ENCODE peak calls at places on chromosomes 16 and 17, in eight cellular contexts. One of them, this sample, is unnamed.

GRCh38 chr17:9363440-9364350 is 211.9 kb downstream of the STX8 start:
- DNase-seq in activated CD4-positive, alpha-beta T cell treated with anti-CD3 and anti-CD28 coated beads for 1 hour: no peak
- DNase-seq in heart left ventricle: no peak
- DNase-seq in sigmoid colon: no peak
- DNase-seq in Right ventricle myocardium superior: no peak
- DNase-seq in NCI-H2081: no peak
- DNase-seq in posterior vena cava: no peak
- DNase-seq in fibroblast of the conjunctiva: no peak
- DNase-seq in this sample: no peak

GRCh38 chr16:96935-97381 is 18.9 kb downstream of the MPG start:
- DNase-seq in activated CD4-positive, alpha-beta T cell treated with anti-CD3 and anti-CD28 coated beads for 1 hour: peak
- DNase-seq in heart left ventricle: peak
- DNase-seq in sigmoid colon: peak
- DNase-seq in Right ventricle myocardium superior: peak
- DNase-seq in NCI-H2081: peak
- DNase-seq in posterior vena cava: peak
- DNase-seq in fibroblast of the conjunctiva: peak
- DNase-seq in this sample: peak

GRCh38 chr17:75625813-75626486 is 7.3 kb upstream of the SMIM5 start:
- DNase-seq in activated CD4-positive, alpha-beta T cell treated with anti-CD3 and anti-CD28 coated beads for 1 hour: no peak
- DNase-seq in heart left ventricle: no peak
- DNase-seq in sigmoid colon: no peak
- DNase-seq in Right ventricle myocardium superior: no peak
- DNase-seq in NCI-H2081: peak
- DNase-seq in posterior vena cava: no peak
- DNase-seq in fibroblast of the conjunctiva: no peak
- DNase-seq in this sample: peak

GRCh38 chr17:56752263-56752662 is 81.5 kb downstream of the C17orf67 start:
- DNase-seq in activated CD4-positive, alpha-beta T cell treated with anti-CD3 and anti-CD28 coated beads for 1 hour: no peak
- DNase-seq in heart left ventricle: no peak
- DNase-seq in sigmoid colon: no peak
- DNase-seq in Right ventricle myocardium superior: no peak
- DNase-seq in NCI-H2081: no peak
- DNase-seq in posterior vena cava: no peak
- DNase-seq in fibroblast of the conjunctiva: no peak
- DNase-seq in this sample: no peak

GRCh38 chr17:74645010-74645409 is 21.5 kb upstream of the CD300E start:
- DNase-seq in activated CD4-positive, alpha-beta T cell treated with anti-CD3 and anti-CD28 coated beads for 1 hour: no peak
- DNase-seq in heart left ventricle: no peak
- DNase-seq in sigmoid colon: no peak
- DNase-seq in Right ventricle myocardium superior: no peak
- DNase-seq in NCI-H2081: no peak
- DNase-seq in posterior vena cava: no peak
- DNase-seq in fibroblast of the conjunctiva: no peak
- DNase-seq in this sample: no peak

GRCh38 chr16:8655184-8655717 is 19.2 kb upstream of the ABAT start:
- DNase-seq in activated CD4-positive, alpha-beta T cell treated with anti-CD3 and anti-CD28 coated beads for 1 hour: no peak
- DNase-seq in heart left ventricle: no peak
- DNase-seq in sigmoid colon: no peak
- DNase-seq in Right ventricle myocardium superior: no peak
- DNase-seq in NCI-H2081: no peak
- DNase-seq in posterior vena cava: no peak
- DNase-seq in fibroblast of the conjunctiva: no peak
- DNase-seq in this sample: no peak

GRCh38 chr16:1046271-1046955 is 26.1 kb upstream of the SSTR5 start:
- DNase-seq in activated CD4-positive, alpha-beta T cell treated with anti-CD3 and anti-CD28 coated beads for 1 hour: no peak
- DNase-seq in heart left ventricle: no peak
- DNase-seq in sigmoid colon: no peak
- DNase-seq in Right ventricle myocardium superior: no peak
- DNase-seq in NCI-H2081: no peak
- DNase-seq in posterior vena cava: no peak
- DNase-seq in fibroblast of the conjunctiva: no peak
- DNase-seq in this sample: peak

GRCh38 chr17:43784628-43785101 is 4.4 kb downstream of the CFAP97D1 start:
- DNase-seq in activated CD4-positive, alpha-beta T cell treated with anti-CD3 and anti-CD28 coated beads for 1 hour: no peak
- DNase-seq in heart left ventricle: no peak
- DNase-seq in sigmoid colon: no peak
- DNase-seq in Right ventricle myocardium superior: no peak
- DNase-seq in NCI-H2081: no peak
- DNase-seq in posterior vena cava: no peak
- DNase-seq in fibroblast of the conjunctiva: no peak
- DNase-seq in this sample: no peak

GRCh38 chr16:54072237-54072636 is 214.3 kb downstream of the IRX3 start:
- DNase-seq in activated CD4-positive, alpha-beta T cell treated with anti-CD3 and anti-CD28 coated beads for 1 hour: no peak
- DNase-seq in heart left ventricle: no peak
- DNase-seq in sigmoid colon: no peak
- DNase-seq in Right ventricle myocardium superior: no peak
- DNase-seq in NCI-H2081: no peak
- DNase-seq in posterior vena cava: no peak
- DNase-seq in fibroblast of the conjunctiva: no peak
- DNase-seq in this sample: no peak

GRCh38 chr16:69195371-69196029 is 8.5 kb downstream of the SNTB2 start:
- DNase-seq in activated CD4-positive, alpha-beta T cell treated with anti-CD3 and anti-CD28 coated beads for 1 hour: no peak
- DNase-seq in heart left ventricle: no peak
- DNase-seq in sigmoid colon: no peak
- DNase-seq in Right ventricle myocardium superior: no peak
- DNase-seq in NCI-H2081: no peak
- DNase-seq in posterior vena cava: no peak
- DNase-seq in fibroblast of the conjunctiva: no peak
- DNase-seq in this sample: no peak

GRCh38 chr16:67120025-67120424 is 10.3 kb downstream of the PHAF1 start:
- DNase-seq in activated CD4-positive, alpha-beta T cell treated with anti-CD3 and anti-CD28 coated beads for 1 hour: no peak
- DNase-seq in heart left ventricle: no peak
- DNase-seq in sigmoid colon: peak
- DNase-seq in Right ventricle myocardium superior: no peak
- DNase-seq in NCI-H2081: no peak
- DNase-seq in posterior vena cava: no peak
- DNase-seq in fibroblast of the conjunctiva: no peak
- DNase-seq in this sample: no peak

GRCh38 chr16:49492090-49492801 is 118.6 kb downstream of the C16orf78 start:
- DNase-seq in activated CD4-positive, alpha-beta T cell treated with anti-CD3 and anti-CD28 coated beads for 1 hour: no peak
- DNase-seq in heart left ventricle: peak
- DNase-seq in sigmoid colon: peak
- DNase-seq in Right ventricle myocardium superior: peak
- DNase-seq in NCI-H2081: no peak
- DNase-seq in posterior vena cava: peak
- DNase-seq in fibroblast of the conjunctiva: no peak
- DNase-seq in this sample: peak

GRCh38 chr17:4947411-4948165 is 742 bp downstream of the PFN1 start:
- DNase-seq in activated CD4-positive, alpha-beta T cell treated with anti-CD3 and anti-CD28 coated beads for 1 hour: peak
- DNase-seq in heart left ventricle: peak
- DNase-seq in sigmoid colon: peak
- DNase-seq in Right ventricle myocardium superior: peak
- DNase-seq in NCI-H2081: peak
- DNase-seq in posterior vena cava: peak
- DNase-seq in fibroblast of the conjunctiva: no peak
- DNase-seq in this sample: peak

GRCh38 chr17:37392024-37392590 is 14.5 kb downstream of the ACACA start:
- DNase-seq in activated CD4-positive, alpha-beta T cell treated with anti-CD3 and anti-CD28 coated beads for 1 hour: no peak
- DNase-seq in heart left ventricle: no peak
- DNase-seq in sigmoid colon: no peak
- DNase-seq in Right ventricle myocardium superior: no peak
- DNase-seq in NCI-H2081: no peak
- DNase-seq in posterior vena cava: no peak
- DNase-seq in fibroblast of the conjunctiva: peak
- DNase-seq in this sample: no peak

GRCh38 chr17:6092923-6093468 is 22.8 kb downstream of the WSCD1 start:
- DNase-seq in activated CD4-positive, alpha-beta T cell treated with anti-CD3 and anti-CD28 coated beads for 1 hour: no peak
- DNase-seq in heart left ventricle: no peak
- DNase-seq in sigmoid colon: peak
- DNase-seq in Right ventricle myocardium superior: no peak
- DNase-seq in NCI-H2081: no peak
- DNase-seq in posterior vena cava: peak
- DNase-seq in fibroblast of the conjunctiva: no peak
- DNase-seq in this sample: no peak

GRCh38 chr17:27569257-27569722 is 61.7 kb upstream of the LGALS9 start:
- DNase-seq in activated CD4-positive, alpha-beta T cell treated with anti-CD3 and anti-CD28 coated beads for 1 hour: no peak
- DNase-seq in heart left ventricle: no peak
- DNase-seq in sigmoid colon: no peak
- DNase-seq in Right ventricle myocardium superior: peak
- DNase-seq in NCI-H2081: no peak
- DNase-seq in posterior vena cava: no peak
- DNase-seq in fibroblast of the conjunctiva: no peak
- DNase-seq in this sample: no peak

GRCh38 chr16:12188674-12189249 is 212.2 kb downstream of the SNX29 start:
- DNase-seq in activated CD4-positive, alpha-beta T cell treated with anti-CD3 and anti-CD28 coated beads for 1 hour: no peak
- DNase-seq in heart left ventricle: no peak
- DNase-seq in sigmoid colon: no peak
- DNase-seq in Right ventricle myocardium superior: no peak
- DNase-seq in NCI-H2081: no peak
- DNase-seq in posterior vena cava: no peak
- DNase-seq in fibroblast of the conjunctiva: no peak
- DNase-seq in this sample: no peak

GRCh38 chr16:24837969-24838368 is 7.8 kb upstream of the SLC5A11 start:
- DNase-seq in activated CD4-positive, alpha-beta T cell treated with anti-CD3 and anti-CD28 coated beads for 1 hour: no peak
- DNase-seq in heart left ventricle: no peak
- DNase-seq in sigmoid colon: no peak
- DNase-seq in Right ventricle myocardium superior: no peak
- DNase-seq in NCI-H2081: no peak
- DNase-seq in posterior vena cava: no peak
- DNase-seq in fibroblast of the conjunctiva: no peak
- DNase-seq in this sample: no peak

GRCh38 chr17:62882878-62883277 is 74.8 kb upstream of the MARCHF10 start:
- DNase-seq in activated CD4-positive, alpha-beta T cell treated with anti-CD3 and anti-CD28 coated beads for 1 hour: no peak
- DNase-seq in heart left ventricle: no peak
- DNase-seq in sigmoid colon: no peak
- DNase-seq in Right ventricle myocardium superior: no peak
- DNase-seq in NCI-H2081: no peak
- DNase-seq in posterior vena cava: no peak
- DNase-seq in fibroblast of the conjunctiva: peak
- DNase-seq in this sample: no peak

GRCh38 chr17:82391496-82392066 is 20.0 kb downstream of the UTS2R start:
- DNase-seq in activated CD4-positive, alpha-beta T cell treated with anti-CD3 and anti-CD28 coated beads for 1 hour: no peak
- DNase-seq in heart left ventricle: peak
- DNase-seq in sigmoid colon: no peak
- DNase-seq in Right ventricle myocardium superior: no peak
- DNase-seq in NCI-H2081: no peak
- DNase-seq in posterior vena cava: no peak
- DNase-seq in fibroblast of the conjunctiva: no peak
- DNase-seq in this sample: peak

GRCh38 chr16:30010817-30011504 is at the start of gene DOC2A:
- DNase-seq in activated CD4-positive, alpha-beta T cell treated with anti-CD3 and anti-CD28 coated beads for 1 hour: no peak
- DNase-seq in heart left ventricle: peak
- DNase-seq in sigmoid colon: no peak
- DNase-seq in Right ventricle myocardium superior: no peak
- DNase-seq in NCI-H2081: peak
- DNase-seq in posterior vena cava: no peak
- DNase-seq in fibroblast of the conjunctiva: no peak
- DNase-seq in this sample: peak

GRCh38 chr16:24967074-24967473 is 48.1 kb downstream of the ARHGAP17 start:
- DNase-seq in activated CD4-positive, alpha-beta T cell treated with anti-CD3 and anti-CD28 coated beads for 1 hour: no peak
- DNase-seq in heart left ventricle: no peak
- DNase-seq in sigmoid colon: no peak
- DNase-seq in Right ventricle myocardium superior: no peak
- DNase-seq in NCI-H2081: no peak
- DNase-seq in posterior vena cava: no peak
- DNase-seq in fibroblast of the conjunctiva: no peak
- DNase-seq in this sample: no peak

GRCh38 chr17:51230306-51230705 is 29.5 kb downstream of the MBTD1 start:
- DNase-seq in activated CD4-positive, alpha-beta T cell treated with anti-CD3 and anti-CD28 coated beads for 1 hour: no peak
- DNase-seq in heart left ventricle: no peak
- DNase-seq in sigmoid colon: no peak
- DNase-seq in Right ventricle myocardium superior: no peak
- DNase-seq in NCI-H2081: no peak
- DNase-seq in posterior vena cava: no peak
- DNase-seq in fibroblast of the conjunctiva: no peak
- DNase-seq in this sample: no peak

GRCh38 chr17:82120148-82120547 is 22.1 kb upstream of the FASN start:
- DNase-seq in activated CD4-positive, alpha-beta T cell treated with anti-CD3 and anti-CD28 coated beads for 1 hour: no peak
- DNase-seq in heart left ventricle: no peak
- DNase-seq in sigmoid colon: no peak
- DNase-seq in Right ventricle myocardium superior: no peak
- DNase-seq in NCI-H2081: no peak
- DNase-seq in posterior vena cava: no peak
- DNase-seq in fibroblast of the conjunctiva: no peak
- DNase-seq in this sample: no peak

GRCh38 chr16:9254863-9255262 is 163.4 kb downstream of the HAPSTR1 start:
- DNase-seq in activated CD4-positive, alpha-beta T cell treated with anti-CD3 and anti-CD28 coated beads for 1 hour: no peak
- DNase-seq in heart left ventricle: no peak
- DNase-seq in sigmoid colon: no peak
- DNase-seq in Right ventricle myocardium superior: no peak
- DNase-seq in NCI-H2081: no peak
- DNase-seq in posterior vena cava: no peak
- DNase-seq in fibroblast of the conjunctiva: no peak
- DNase-seq in this sample: no peak

GRCh38 chr16:75380870-75381269 is 52.4 kb downstream of the CFDP1 start:
- DNase-seq in activated CD4-positive, alpha-beta T cell treated with anti-CD3 and anti-CD28 coated beads for 1 hour: no peak
- DNase-seq in heart left ventricle: no peak
- DNase-seq in sigmoid colon: no peak
- DNase-seq in Right ventricle myocardium superior: no peak
- DNase-seq in NCI-H2081: no peak
- DNase-seq in posterior vena cava: no peak
- DNase-seq in fibroblast of the conjunctiva: no peak
- DNase-seq in this sample: no peak

GRCh38 chr16:75029854-75030253 is 31.0 kb downstream of the ZNRF1 start:
- DNase-seq in activated CD4-positive, alpha-beta T cell treated with anti-CD3 and anti-CD28 coated beads for 1 hour: no peak
- DNase-seq in heart left ventricle: no peak
- DNase-seq in sigmoid colon: no peak
- DNase-seq in Right ventricle myocardium superior: no peak
- DNase-seq in NCI-H2081: no peak
- DNase-seq in posterior vena cava: no peak
- DNase-seq in fibroblast of the conjunctiva: no peak
- DNase-seq in this sample: no peak

GRCh38 chr16:56610017-56610608 is 1.7 kb downstream of the MT2A start:
- DNase-seq in activated CD4-positive, alpha-beta T cell treated with anti-CD3 and anti-CD28 coated beads for 1 hour: peak
- DNase-seq in heart left ventricle: peak
- DNase-seq in sigmoid colon: peak
- DNase-seq in Right ventricle myocardium superior: no peak
- DNase-seq in NCI-H2081: no peak
- DNase-seq in posterior vena cava: peak
- DNase-seq in fibroblast of the conjunctiva: peak
- DNase-seq in this sample: peak

GRCh38 chr17:42155614-42156045 is 841 bp upstream of the RAB5C start:
- DNase-seq in activated CD4-positive, alpha-beta T cell treated with anti-CD3 and anti-CD28 coated beads for 1 hour: no peak
- DNase-seq in heart left ventricle: no peak
- DNase-seq in sigmoid colon: no peak
- DNase-seq in Right ventricle myocardium superior: no peak
- DNase-seq in NCI-H2081: no peak
- DNase-seq in posterior vena cava: no peak
- DNase-seq in fibroblast of the conjunctiva: no peak
- DNase-seq in this sample: no peak

GRCh38 chr17:62652251-62653001 is 25.0 kb downstream of the MRC2 start:
- DNase-seq in activated CD4-positive, alpha-beta T cell treated with anti-CD3 and anti-CD28 coated beads for 1 hour: no peak
- DNase-seq in heart left ventricle: peak
- DNase-seq in sigmoid colon: peak
- DNase-seq in Right ventricle myocardium superior: peak
- DNase-seq in NCI-H2081: peak
- DNase-seq in posterior vena cava: peak
- DNase-seq in fibroblast of the conjunctiva: no peak
- DNase-seq in this sample: peak

GRCh38 chr17:35235289-35235688 is 7.6 kb upstream of the SLFN5 start:
- DNase-seq in activated CD4-positive, alpha-beta T cell treated with anti-CD3 and anti-CD28 coated beads for 1 hour: no peak
- DNase-seq in heart left ventricle: no peak
- DNase-seq in sigmoid colon: no peak
- DNase-seq in Right ventricle myocardium superior: no peak
- DNase-seq in NCI-H2081: no peak
- DNase-seq in posterior vena cava: no peak
- DNase-seq in fibroblast of the conjunctiva: no peak
- DNase-seq in this sample: no peak

GRCh38 chr17:7589891-7590611 is at the start of gene SOX15:
- DNase-seq in activated CD4-positive, alpha-beta T cell treated with anti-CD3 and anti-CD28 coated beads for 1 hour: no peak
- DNase-seq in heart left ventricle: no peak
- DNase-seq in sigmoid colon: no peak
- DNase-seq in Right ventricle myocardium superior: no peak
- DNase-seq in NCI-H2081: no peak
- DNase-seq in posterior vena cava: peak
- DNase-seq in fibroblast of the conjunctiva: no peak
- DNase-seq in this sample: no peak

GRCh38 chr16:4373356-4373908 is 1.8 kb downstream of the VASN start:
- DNase-seq in activated CD4-positive, alpha-beta T cell treated with anti-CD3 and anti-CD28 coated beads for 1 hour: no peak
- DNase-seq in heart left ventricle: no peak
- DNase-seq in sigmoid colon: no peak
- DNase-seq in Right ventricle myocardium superior: no peak
- DNase-seq in NCI-H2081: no peak
- DNase-seq in posterior vena cava: no peak
- DNase-seq in fibroblast of the conjunctiva: no peak
- DNase-seq in this sample: no peak

GRCh38 chr17:63419949-63420867 is 25.9 kb downstream of the CYB561 start:
- DNase-seq in activated CD4-positive, alpha-beta T cell treated with anti-CD3 and anti-CD28 coated beads for 1 hour: no peak
- DNase-seq in heart left ventricle: no peak
- DNase-seq in sigmoid colon: no peak
- DNase-seq in Right ventricle myocardium superior: no peak
- DNase-seq in NCI-H2081: no peak
- DNase-seq in posterior vena cava: no peak
- DNase-seq in fibroblast of the conjunctiva: no peak
- DNase-seq in this sample: peak